ENCODE peak calls at places on chromosomes 3 and 15, in ten cellular contexts. A is cardiac muscle cell; I is CD4-positive, CD25-positive, alpha-beta regulatory T cell; V is heart left ventricle; U is tibial nerve; H is osteoblast; K is psoas muscle; C is Panc1; T is left ventricle myocardium inferior; N is GM23338. L is an unnamed sample.

GRCh38 chr3:107861904-107862303 is 228.9 kb downstream of the CD47 start:
- DNase-seq in A (no peak), I (no peak), V (no peak), U (no peak), H (no peak), K (no peak), C (no peak), T (no peak), N (no peak), L (no peak)

GRCh38 chr3:155667988-155668387 is 76.9 kb downstream of the PLCH1 start:
- DNase-seq in A (no peak), I (no peak), V (no peak), U (no peak), H (no peak), K (no peak), C (no peak), T (no peak), N (no peak), L (no peak)

GRCh38 chr3:117252651-117253050 is 543.1 kb downstream of the TUSC7 start:
- DNase-seq in A (no peak), I (no peak), V (no peak), U (no peak), H (no peak), K (no peak), C (no peak), T (no peak), N (no peak), L (no peak)

GRCh38 chr15:71242292-71242691 is 127.0 kb downstream of the THSD4 start:
- DNase-seq in A (no peak), I (no peak), V (no peak), U (no peak), H (no peak), K (no peak), C (no peak), T (no peak), N (no peak), L (no peak)

GRCh38 chr15:99307735-99308134 is 56.5 kb downstream of the LRRC28 start:
- DNase-seq in A (peak; percentile 19), I (no peak), V (no peak), U (no peak), H (no peak), K (no peak), C (no peak), T (no peak), N (no peak), L (no peak)

GRCh38 chr3:64016941-64017620 is 6.2 kb downstream of the PSMD6 start:
- DNase-seq in A (no peak), I (no peak), V (no peak), U (no peak), H (no peak), K (no peak), C (no peak), T (no peak), N (no peak), L (no peak)

GRCh38 chr3:186551387-186551786 is 7.2 kb upstream of the CRYGS start:
- DNase-seq in A (no peak), I (no peak), V (no peak), U (no peak), H (no peak), K (no peak), C (no peak), T (no peak), N (no peak), L (no peak)

GRCh38 chr3:165082632-165083031 is 4.3 kb upstream of the SI start:
- DNase-seq in A (no peak), I (no peak), V (no peak), U (no peak), H (no peak), K (no peak), C (no peak), T (no peak), N (no peak), L (no peak)

GRCh38 chr3:47245271-47245670 is 37.3 kb downstream of the KIF9 start:
- DNase-seq in A (no peak), I (no peak), V (no peak), U (no peak), H (no peak), K (no peak), C (no peak), T (no peak), N (no peak), L (no peak)

GRCh38 chr15:40308844-40309189 is 1.1 kb upstream of the PLCB2 start:
- DNase-seq in A (peak; percentile 43), I (no peak), V (peak; percentile 55), U (no peak), H (no peak), K (no peak), C (no peak), T (no peak), N (peak; percentile 39), L (no peak)

GRCh38 chr15:76973362-76973743 is 21.6 kb upstream of the PSTPIP1 start:
- DNase-seq in A (peak; percentile 72), I (peak; percentile 45), V (peak; percentile 50), U (no peak), H (no peak), K (peak; percentile 70), C (peak; percentile 15), T (no peak), N (peak; percentile 92), L (no peak)

GRCh38 chr3:124787490-124788195 is 57.4 kb downstream of the UMPS start:
- DNase-seq in A (peak; percentile 45), I (no peak), V (no peak), U (no peak), H (peak; percentile 14), K (no peak), C (no peak), T (no peak), N (no peak), L (no peak)
- H3K4me1 ChIP-seq in A (peaks cover 11% of the 10 kb centered on the region), I (no peaks in the 10 kb centered on the region), V (peaks cover 87% of the 10 kb centered on the region), U (no peaks in the 10 kb centered on the region), H (peaks cover 51% of the 10 kb centered on the region), K (peaks cover 30% of the 10 kb centered on the region), C (peaks cover 10% of the 10 kb centered on the region), T (peaks cover 89% of the 10 kb centered on the region), N (no peaks in the 10 kb centered on the region), L (peaks cover 11% of the 10 kb centered on the region)

DNA sequence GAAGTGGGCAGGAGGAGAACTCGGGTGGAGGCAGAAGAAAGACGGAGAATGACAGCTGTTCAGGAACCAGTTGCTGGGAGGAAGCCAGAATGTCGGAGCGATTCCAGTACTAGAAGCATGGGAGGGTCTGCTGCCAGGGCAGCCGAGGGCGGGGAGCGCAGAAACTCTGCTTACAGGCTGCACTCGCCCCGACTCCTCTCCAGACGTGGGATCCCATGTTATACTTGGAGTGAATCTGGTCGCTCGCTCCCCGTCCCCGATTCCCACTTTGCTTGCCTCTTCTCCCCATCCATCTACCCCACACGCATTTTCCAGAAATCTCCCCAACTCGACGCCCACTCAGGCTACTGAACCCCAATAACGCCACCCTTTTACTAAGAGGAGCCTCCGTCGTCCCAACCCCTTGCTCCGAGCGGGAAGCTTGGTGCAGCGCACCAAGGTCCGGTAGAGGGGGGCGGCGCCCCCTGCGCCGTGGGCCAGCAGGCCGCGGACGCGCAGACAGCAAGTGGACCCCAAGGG is 655 bp downstream of the GATM start:
- DNase-seq in A (no peak), I (no peak), V (peak; percentile 59), U (peak; percentile 18), H (no peak), K (peak; percentile 73), C (no peak), T (peak; percentile 54), N (peak; percentile 52), L (peak; percentile 26)
- H3K4me1 ChIP-seq in A (peaks cover 9% of the 10 kb centered on the region), I (peaks cover 20% of the 10 kb centered on the region), V (peaks cover 27% of the 10 kb centered on the region), U (no peaks in the 10 kb centered on the region), H (peaks cover 11% of the 10 kb centered on the region), K (peaks cover 16% of the 10 kb centered on the region), C (no peaks in the 10 kb centered on the region), T (peaks cover 62% of the 10 kb centered on the region), N (peaks cover 11% of the 10 kb centered on the region), L (no peaks in the 10 kb centered on the region)

DNA sequence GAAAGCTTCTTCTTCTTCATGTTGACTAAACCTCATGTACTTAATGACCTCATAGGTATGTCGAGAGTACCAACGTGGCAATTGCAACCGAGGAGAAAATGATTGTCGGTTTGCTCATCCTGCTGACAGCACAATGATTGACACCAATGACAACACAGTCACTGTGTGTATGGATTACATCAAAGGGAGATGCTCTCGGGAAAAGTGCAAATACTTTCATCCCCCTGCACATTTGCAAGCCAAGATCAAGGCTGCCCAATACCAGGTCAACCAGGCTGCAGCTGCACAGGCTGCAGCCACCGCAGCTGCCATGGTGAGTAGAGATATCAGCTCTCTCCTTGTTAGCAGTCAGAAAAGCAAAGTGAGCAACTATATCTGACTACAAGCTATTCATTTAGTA is 176.5 kb downstream of the MBNL1 start:
- DNase-seq in A (no peak), I (no peak), V (no peak), U (no peak), H (no peak), K (no peak), C (no peak), T (no peak), N (no peak), L (no peak)
- H3K4me1 ChIP-seq in A (peaks cover 13% of the 10 kb centered on the region), I (peaks cover 66% of the 10 kb centered on the region), V (peaks cover 58% of the 10 kb centered on the region), U (no peaks in the 10 kb centered on the region), H (peaks cover 22% of the 10 kb centered on the region), K (peaks cover 66% of the 10 kb centered on the region), C (peaks cover 8% of the 10 kb centered on the region), T (peaks cover 75% of the 10 kb centered on the region), N (peaks cover 10% of the 10 kb centered on the region), L (no peaks in the 10 kb centered on the region)

GRCh38 chr15:101420232-101420631 is 69.3 kb downstream of the PCSK6 start:
- DNase-seq in A (no peak), I (no peak), V (no peak), U (no peak), H (no peak), K (no peak), C (no peak), T (no peak), N (no peak), L (no peak)
- H3K4me1 ChIP-seq in A (no peaks in the 10 kb centered on the region), I (no peaks in the 10 kb centered on the region), V (no peaks in the 10 kb centered on the region), U (no peaks in the 10 kb centered on the region), H (no peaks in the 10 kb centered on the region), K (no peaks in the 10 kb centered on the region), C (no peaks in the 10 kb centered on the region), T (no peaks in the 10 kb centered on the region), N (peaks cover 1% of the 10 kb centered on the region), L (no peaks in the 10 kb centered on the region)

GRCh38 chr15:101060576-101061551 is 141.7 kb downstream of the LRRK1 start:
- DNase-seq in A (no peak), I (no peak), V (no peak), U (no peak), H (peak; percentile 34), K (no peak), C (no peak), T (no peak), N (no peak), L (no peak)
- H3K4me1 ChIP-seq in A (peaks cover 9% of the 10 kb centered on the region), I (no peaks in the 10 kb centered on the region), V (peaks cover 14% of the 10 kb centered on the region), U (no peaks in the 10 kb centered on the region), H (no peaks in the 10 kb centered on the region), K (no peaks in the 10 kb centered on the region), C (no peaks in the 10 kb centered on the region), T (peaks cover 15% of the 10 kb centered on the region), N (peaks cover 17% of the 10 kb centered on the region), L (no peaks in the 10 kb centered on the region)

GRCh38 chr3:31230425-31230824 is 302.3 kb upstream of the STT3B start:
- DNase-seq in A (no peak), I (peak; percentile 13), V (no peak), U (no peak), H (no peak), K (no peak), C (no peak), T (no peak), N (no peak), L (no peak)
- H3K4me1 ChIP-seq in A (no peaks in the 10 kb centered on the region), I (peaks cover 60% of the 10 kb centered on the region), V (no peaks in the 10 kb centered on the region), U (no peaks in the 10 kb centered on the region), H (no peaks in the 10 kb centered on the region), K (no peaks in the 10 kb centered on the region), C (no peaks in the 10 kb centered on the region), T (no peaks in the 10 kb centered on the region), N (peaks cover 2% of the 10 kb centered on the region), L (no peaks in the 10 kb centered on the region)

L was measured in uterus.